ENCODE peak calls at places on chromosomes 1 and 21, in seven cellular contexts. B is choroid plexus epithelial cell, M is HepG2, Y is AG04450, Z is AG09309, W is GM12865, J is left ventricle myocardium inferior. K is an unnamed sample.

GRCh38 chr21:29499229-29499628 is 200.5 kb downstream of the BACH1 start:
- DNase-seq in B (no peak), M (no peak), Y (no peak), Z (no peak), W (no peak), J (no peak), K (no peak)

GRCh38 chr1:3545363-3546047 is 65.8 kb downstream of the MEGF6 start:
- DNase-seq in B (peak; percentile 36), M (no peak), Y (no peak), Z (no peak), W (no peak), J (no peak), K (no peak)

GRCh38 chr1:183106746-183107145 is 79.3 kb upstream of the LAMC2 start:
- DNase-seq in B (peak; percentile 18), M (no peak), Y (peak; percentile 29), Z (no peak), W (no peak), J (no peak), K (no peak)

GRCh38 chr1:35650416-35650815 is 9.1 kb upstream of the PSMB2 start:
- DNase-seq in B (no peak), M (no peak), Y (no peak), Z (no peak), W (no peak), J (no peak), K (no peak)

GRCh38 chr1:213162338-213162737 is 111.3 kb downstream of the RPS6KC1 start:
- DNase-seq in B (peak; percentile 80), M (no peak), Y (no peak), Z (peak; percentile 43), W (no peak), J (no peak), K (no peak)

GRCh38 chr1:182246783-182247182 is 144.8 kb downstream of the GLUL start:
- DNase-seq in B (no peak), M (no peak), Y (no peak), Z (no peak), W (no peak), J (no peak), K (no peak)

GRCh38 chr1:47725000-47725731 is 272.0 kb downstream of the TRABD2B start:
- DNase-seq in B (peak; percentile 23), M (no peak), Y (no peak), Z (no peak), W (no peak), J (no peak), K (no peak)

GRCh38 chr1:84724128-84724860 is 34.0 kb upstream of the SSX2IP start:
- DNase-seq in B (no peak), M (peak; percentile 17), Y (no peak), Z (no peak), W (peak; percentile 41), J (no peak), K (peak; percentile 68)

GRCh38 chr21:16342932-16343331 is 613.1 kb downstream of the USP25 start:
- DNase-seq in B (no peak), M (no peak), Y (no peak), Z (no peak), W (no peak), J (no peak), K (no peak)

GRCh38 chr1:54287176-54287650 is 87.2 kb downstream of the MRPL37 start:
- DNase-seq in B (peak; percentile 95), M (no peak), Y (no peak), Z (no peak), W (no peak), J (peak; percentile 65), K (peak; percentile 95)

GRCh38 chr1:18299441-18300338 is 181.0 kb upstream of the KLHDC7A start:
- DNase-seq in B (peak; percentile 6), M (peak; percentile 13), Y (no peak), Z (no peak), W (peak; percentile 50), J (no peak), K (peak; percentile 30)

GRCh38 chr1:2952371-2952770 is 68.9 kb upstream of the ACTRT2 start:
- DNase-seq in B (no peak), M (no peak), Y (no peak), Z (no peak), W (no peak), J (peak; percentile 6), K (no peak)

GRCh38 chr1:94094466-94095111 is 26.4 kb downstream of the ABCA4 start:
- DNase-seq in B (peak; percentile 95), M (no peak), Y (peak; percentile 36), Z (no peak), W (no peak), J (peak; percentile 81), K (no peak)

GRCh38 chr1:33429332-33429731 is 1.6 kb downstream of the PHC2 start:
- DNase-seq in B (no peak), M (no peak), Y (no peak), Z (no peak), W (no peak), J (no peak), K (no peak)

GRCh38 chr1:222784371-222784770 is 30.5 kb upstream of the DISP1 start:
- DNase-seq in B (no peak), M (no peak), Y (no peak), Z (no peak), W (no peak), J (no peak), K (no peak)

GRCh38 chr1:59318271-59318865 is 21.5 kb downstream of the FGGY start:
- DNase-seq in B (no peak), M (no peak), Y (no peak), Z (no peak), W (no peak), J (peak; percentile 23), K (no peak)

GRCh38 chr1:116508984-116509980 is 61.5 kb downstream of the CD58 start:
- DNase-seq in B (peak; percentile 86), M (peak; percentile 89), Y (no peak), Z (peak; percentile 68), W (peak; percentile 79), J (no peak), K (peak; percentile 80)

GRCh38 chr1:100794719-100795645 is 75.4 kb downstream of the VCAM1 start:
- DNase-seq in B (peak; percentile 85), M (no peak), Y (no peak), Z (no peak), W (no peak), J (no peak), K (no peak)

GRCh38 chr1:96550014-96550413 is 171.6 kb upstream of the PTBP2 start:
- DNase-seq in B (no peak), M (no peak), Y (no peak), Z (no peak), W (no peak), J (no peak), K (no peak)

GRCh38 chr1:85612704-85613361 is 32.3 kb downstream of the CCN1 start:
- DNase-seq in B (peak; percentile 97), M (peak; percentile 85), Y (peak; percentile 85), Z (peak; percentile 94), W (peak; percentile 45), J (no peak), K (no peak)

GRCh38 chr21:33552999-33553598 is 10.3 kb downstream of the SON start:
- DNase-seq in B (no peak), M (no peak), Y (no peak), Z (no peak), W (no peak), J (no peak), K (no peak)

GRCh38 chr21:33552093-33552998 is 9.5 kb downstream of the SON start:
- DNase-seq in B (no peak), M (no peak), Y (no peak), Z (no peak), W (no peak), J (no peak), K (no peak)

GRCh38 chr21:33549848-33550771 is 7.3 kb downstream of the SON start:
- DNase-seq in B (no peak), M (no peak), Y (no peak), Z (no peak), W (no peak), J (no peak), K (no peak)

GRCh38 chr21:33550772-33551660 is 8.2 kb downstream of the SON start:
- DNase-seq in B (no peak), M (no peak), Y (no peak), Z (no peak), W (no peak), J (no peak), K (no peak)

GRCh38 chr21:33551664-33552063 is 8.8 kb downstream of the SON start:
- DNase-seq in B (no peak), M (no peak), Y (no peak), Z (no peak), W (no peak), J (no peak), K (no peak)
- TF ChIP-seq CTCF in B (no peak), M (no peak), Y (no peak), Z (no peak), W (no peak), J (no peak), K (no peak)

GRCh38 chr1:64969305-64970066 is 3.1 kb upstream of the JAK1 start:
- DNase-seq in B (peak; percentile 39), M (peak; percentile 66), Y (no peak), Z (no peak), W (no peak), J (no peak), K (no peak)
- TF ChIP-seq CTCF in B (no peak), M (peak; percentile 40), Y (no peak), Z (no peak), W (no peak), J (no peak), K (no peak)

DNA sequence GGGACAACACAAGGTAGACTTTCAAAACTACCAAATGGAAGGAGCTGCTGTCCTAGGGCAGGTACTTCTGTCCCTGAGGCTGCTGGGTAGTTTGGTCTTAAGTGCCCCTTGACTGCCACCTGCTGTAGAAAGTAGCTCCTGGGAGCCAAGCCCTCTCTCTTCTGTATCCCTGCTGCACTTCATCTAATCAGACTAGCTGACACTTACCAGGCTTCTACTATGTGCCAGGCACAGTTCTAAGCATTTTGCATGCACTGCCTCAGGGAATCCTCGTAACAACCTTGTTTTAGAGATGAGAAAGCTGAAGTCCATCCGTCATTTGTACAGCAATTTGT is 15.9 kb upstream of the SRSF4 start:
- DNase-seq in B (peak; percentile 70), M (peak; percentile 60), Y (no peak), Z (no peak), W (peak; percentile 58), J (no peak), K (peak; percentile 61)
- TF ChIP-seq CTCF in B (peak; percentile 66), M (peak; percentile 77), Y (peak; percentile 58), Z (peak; percentile 61), W (peak; percentile 33), J (peak; percentile 49), K (peak; percentile 38)

DNA sequence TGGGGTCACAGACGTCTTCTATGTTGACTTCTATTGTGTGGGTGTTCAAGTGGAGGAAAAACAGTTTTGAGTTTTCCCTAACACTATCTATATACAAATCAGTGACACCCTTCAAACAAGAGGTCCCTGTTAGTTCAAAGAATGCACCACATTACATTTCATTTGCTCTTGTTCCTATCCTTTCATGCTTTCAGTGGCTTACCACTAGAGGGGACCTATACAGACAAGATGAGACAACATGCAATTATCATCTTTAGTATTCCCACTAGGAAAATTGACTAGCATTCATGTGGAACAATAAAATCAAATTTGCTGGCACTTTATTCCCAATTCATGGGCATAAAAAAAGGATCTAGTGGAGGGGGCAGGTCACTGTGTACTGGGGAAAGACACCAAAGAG is 13.3 kb upstream of the SIPA1L2 start:
- DNase-seq in B (peak; percentile 33), M (no peak), Y (no peak), Z (no peak), W (no peak), J (no peak), K (no peak)
- TF ChIP-seq CTCF in B (peak; percentile 50), M (no peak), Y (peak; percentile 42), Z (peak; percentile 41), W (no peak), J (no peak), K (no peak)